ENCODE peak calls at places on chromosomes 13 and 19, in six cellular contexts. V, L, H, Z, D and M are unnamed samples.
A peak's percentile ranks its signal among the peaks of the same experiment; 100 is the strongest.

GRCh38 chr13:43961909-43962308 is 82.2 kb downstream of the LACC1 start:
- DNase-seq in V (no peak), L (no peak), H (no peak), Z (no peak), D (no peak), M (no peak)

GRCh38 chr19:3275068-3275582 is 50.7 kb downstream of the CELF5 start:
- DNase-seq in H (peak; percentile 47), D (no peak), Z (no peak), L (no peak), V (no peak), M (no peak)

GRCh38 chr13:112970552-112971287 is 1.7 kb downstream of the MCF2L start:
- DNase-seq in V (no peak), L (peak; percentile 50), D (no peak), Z (peak; percentile 15), H (no peak), M (no peak)

GRCh38 chr13:27194209-27194608 is 22.6 kb upstream of the USP12 start:
- DNase-seq in L (no peak), Z (no peak), D (no peak), H (no peak), V (no peak), M (no peak)

GRCh38 chr19:7415163-7415856 is 66.6 kb downstream of the ARHGEF18 start:
- DNase-seq in L (peak; percentile 56), H (peak; percentile 49), Z (no peak), V (peak; percentile 27), D (no peak), M (no peak)

GRCh38 chr13:94160875-94161274 is 318.6 kb downstream of the DCT start:
- DNase-seq in H (no peak), L (no peak), Z (no peak), D (no peak), V (no peak), M (no peak)

GRCh38 chr13:113164492-113164891 is 6.0 kb downstream of the PROZ start:
- DNase-seq in L (no peak), D (no peak), Z (no peak), V (no peak), H (no peak), M (no peak)

GRCh38 chr19:4682417-4683200 is 12.5 kb upstream of the MYDGF start:
- DNase-seq in L (no peak), H (no peak), Z (peak; percentile 45), V (no peak), D (no peak), M (no peak)

GRCh38 chr19:10450853-10451609 is 30.7 kb downstream of the PDE4A start:
- DNase-seq in H (no peak), D (no peak), L (no peak), V (peak; percentile 93), Z (no peak), M (no peak)

GRCh38 chr13:49560270-49561063 is 24.9 kb downstream of the RCBTB1 start:
- DNase-seq in Z (no peak), H (peak; percentile 66), D (no peak), V (no peak), L (peak; percentile 51), M (peak; percentile 45)

GRCh38 chr13:73984949-73985691 is 149.1 kb downstream of the KLF12 start:
- DNase-seq in V (no peak), D (peak; percentile 65), H (no peak), L (no peak), Z (no peak), M (no peak)

GRCh38 chr13:61778531-61778930 is 362.9 kb upstream of the PCDH20 start:
- DNase-seq in Z (no peak), H (no peak), V (no peak), D (no peak), L (no peak), M (no peak)

GRCh38 chr13:36115306-36115705 is 15.9 kb downstream of the DCLK1 start:
- DNase-seq in H (no peak), L (no peak), D (no peak), Z (no peak), V (no peak), M (no peak)

GRCh38 chr13:32300920-32301319 is 14.2 kb downstream of the ZAR1L start:
- DNase-seq in H (no peak), V (no peak), L (no peak), Z (no peak), D (no peak), M (no peak)

GRCh38 chr13:114019367-114019766 is 45.5 kb upstream of the C13orf46 start:
- DNase-seq in Z (no peak), D (no peak), V (no peak), H (no peak), L (no peak), M (no peak)

GRCh38 chr13:45143346-45143751 is 23.0 kb downstream of the GTF2F2 start:
- DNase-seq in L (no peak), Z (no peak), V (no peak), D (no peak), H (no peak), M (no peak)

GRCh38 chr13:19179916-19180315 is 1.7 kb downstream of the TUBA3C start:
- DNase-seq in H (no peak), V (no peak), L (no peak), Z (no peak), D (no peak), M (no peak)

GRCh38 chr19:38388310-38389100 is at the start of gene SPRED3:
- DNase-seq in D (no peak), Z (peak; percentile 62), V (no peak), L (peak; percentile 53), H (no peak), M (peak; percentile 39)

GRCh38 chr13:75079226-75079625 is 402.7 kb downstream of the TBC1D4 start:
- DNase-seq in H (no peak), L (no peak), Z (no peak), D (no peak), V (no peak), M (no peak)

GRCh38 chr19:35843676-35844481 is 8.4 kb downstream of the NPHS1 start:
- DNase-seq in Z (no peak), D (no peak), V (peak; percentile 76), H (peak; percentile 67), L (no peak), M (no peak)

GRCh38 chr13:26759907-26760834 is at the start of gene GPR12:
- DNase-seq in H (no peak), V (no peak), L (no peak), Z (no peak), D (no peak), M (no peak)

GRCh38 chr13:101529419-101529818 is 76.9 kb downstream of the ITGBL1 start:
- DNase-seq in Z (no peak), L (no peak), H (no peak), V (no peak), D (no peak), M (no peak)

GRCh38 chr13:106372199-106373160 is 163.0 kb downstream of the EFNB2 start:
- DNase-seq in H (no peak), D (no peak), Z (no peak), V (no peak), L (no peak), M (no peak)

GRCh38 chr19:8324186-8325050 is 3.1 kb downstream of the RPS28 start:
- DNase-seq in D (no peak), Z (peak; percentile 56), L (peak; percentile 57), V (no peak), H (no peak), M (peak; percentile 28)

GRCh38 chr19:29404951-29405727 is 120.7 kb upstream of the VSTM2B start:
- DNase-seq in L (peak; percentile 67), H (no peak), Z (no peak), D (no peak), V (peak; percentile 20), M (no peak)

GRCh38 chr19:16435238-16435911 is 36.4 kb downstream of the EPS15L1 start:
- DNase-seq in D (no peak), L (peak; percentile 79), H (no peak), Z (peak; percentile 80), V (peak; percentile 37), M (peak; percentile 59)

GRCh38 chr19:55588738-55589137 is 8.1 kb upstream of the ZNF579 start:
- DNase-seq in L (no peak), H (no peak), Z (no peak), V (no peak), D (no peak), M (no peak)

GRCh38 chr13:73056054-73056962 is 2.5 kb upstream of the KLF5 start:
- DNase-seq in Z (no peak), V (no peak), D (no peak), L (no peak), H (no peak), M (no peak)

GRCh38 chr19:50205681-50206138 is 2.3 kb downstream of the MYH14 start:
- DNase-seq in Z (no peak), H (peak; percentile 64), D (no peak), L (no peak), V (peak; percentile 94), M (no peak)

GRCh38 chr19:35273686-35274259 is 5.0 kb downstream of the USF2 start:
- DNase-seq in L (no peak), H (no peak), V (no peak), D (no peak), Z (no peak), M (no peak)

GRCh38 chr19:56637976-56638555 is 4.9 kb upstream of the SMIM17 start:
- DNase-seq in L (peak; percentile 78), D (no peak), H (peak; percentile 23), Z (no peak), V (peak; percentile 58), M (peak; percentile 85)

GRCh38 chr19:17733127-17733526 is 13.8 kb downstream of the MAP1S start:
- DNase-seq in H (no peak), D (no peak), V (no peak), Z (no peak), L (no peak), M (no peak)
- TF ChIP-seq CTCF in H (no peak), D (no peak), V (no peak), Z (no peak), L (no peak), M (no peak)

DNA sequence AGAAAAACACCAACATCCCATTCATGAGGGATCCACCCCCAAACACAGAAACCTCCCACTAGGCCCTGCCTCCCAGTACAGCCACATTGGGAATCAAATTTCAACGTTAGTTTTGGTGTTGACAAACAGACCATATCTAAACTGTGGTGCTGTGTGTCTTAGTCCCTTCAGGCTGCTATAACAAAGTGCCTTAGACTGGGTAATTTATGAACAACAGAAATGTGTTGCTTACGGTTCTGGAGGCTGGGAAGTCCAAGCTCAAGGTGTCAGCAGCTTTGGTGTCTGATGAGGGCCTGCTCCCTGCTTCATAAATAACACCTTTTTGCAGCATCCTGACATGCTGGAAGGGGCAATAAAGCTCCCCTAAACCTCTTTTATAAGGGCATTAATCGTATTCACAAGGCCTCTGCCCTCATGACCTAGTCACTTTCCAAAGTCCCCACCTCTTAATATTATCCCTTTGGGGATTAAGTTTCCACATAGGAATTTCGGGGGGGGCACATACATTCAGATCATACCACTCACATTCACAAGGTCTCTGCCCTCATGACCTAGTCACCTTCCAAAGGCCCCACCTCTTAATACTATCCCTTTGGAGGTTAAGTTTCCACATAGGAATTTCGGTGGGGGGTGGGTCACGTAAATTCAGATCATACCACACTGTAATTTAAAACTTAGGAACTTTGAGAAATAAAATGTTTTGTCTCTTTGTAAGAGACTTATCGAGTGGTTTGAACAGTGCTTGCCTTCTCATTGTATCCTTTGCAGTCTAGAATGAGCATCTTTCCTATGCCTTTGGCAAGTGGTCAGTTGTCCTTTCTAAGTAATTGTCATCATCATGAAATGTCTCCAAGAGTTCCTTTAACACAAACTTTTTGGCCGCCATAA is 27.6 kb downstream of the ZNF507 start:
- DNase-seq in L (no peak), D (no peak), V (no peak), H (no peak), Z (no peak), M (no peak)
- H3K27ac ChIP-seq in L (no peak overlapping the region), D (no peak overlapping the region), V (peak overlapping the region; percentile 53), H (peak overlapping the region; percentile 34), Z (peak overlapping the region; percentile 89), M (peak overlapping the region; percentile 32)

GRCh38 chr13:110200276-110200675 is 106.7 kb downstream of the COL4A1 start:
- DNase-seq in H (no peak), V (no peak), Z (no peak), L (no peak), D (no peak), M (no peak)
- H3K36me3 ChIP-seq in H (no peaks in the 10 kb centered on the region), V (no peaks in the 10 kb centered on the region), Z (peaks cover 44% of the 10 kb centered on the region), L (no peaks in the 10 kb centered on the region), D (no peaks in the 10 kb centered on the region), M (no peaks in the 10 kb centered on the region)

GRCh38 chr13:41137241-41137640 is 4.6 kb upstream of the KBTBD6 start:
- DNase-seq in D (no peak), Z (no peak), L (no peak), V (no peak), H (no peak), M (no peak)
- TF ChIP-seq CTCF in D (no peak), Z (no peak), L (no peak), V (no peak), H (no peak), M (no peak)